ENCODE peak calls at places on chromosomes 7 and 10, in nine cellular contexts. I, K, H, O, T, X, G, L and S are unnamed samples.

GRCh38 chr7:23618241-23618640 is 21.1 kb downstream of the CCDC126 start:
- DNase-seq in O (no peak), K (no peak), H (no peak), X (no peak), L (no peak), I (no peak), G (no peak), T (no peak), S (no peak)

GRCh38 chr10:21372651-21373410 is 152.7 kb downstream of the SKIDA1 start:
- DNase-seq in G (peak; percentile 27), O (peak; percentile 50), H (peak; percentile 54), T (peak; percentile 66), X (peak; percentile 16), I (no peak), K (peak; percentile 76), L (peak; percentile 39), S (no peak)

GRCh38 chr7:47720141-47720906 is 138.4 kb upstream of the TNS3 start:
- DNase-seq in T (no peak), G (peak; percentile 36), K (no peak), H (no peak), O (no peak), I (no peak), X (peak; percentile 69), L (no peak), S (peak; percentile 43)

GRCh38 chr7:66330961-66331360 is 125.8 kb downstream of the TPST1 start:
- DNase-seq in T (no peak), X (peak; percentile 40), K (no peak), G (no peak), O (no peak), H (no peak), L (no peak), I (no peak), S (no peak)

GRCh38 chr10:79274279-79275104 is 72.8 kb upstream of the PPIF start:
- DNase-seq in H (no peak), K (no peak), O (no peak), T (peak; percentile 69), G (no peak), I (no peak), X (peak; percentile 90), L (peak; percentile 51), S (peak; percentile 65)

GRCh38 chr10:71218046-71218832 is 5.9 kb downstream of the UNC5B start:
- DNase-seq in O (no peak), H (no peak), I (no peak), G (no peak), K (no peak), L (no peak), X (no peak), T (no peak), S (peak; percentile 50)

GRCh38 chr7:16839646-16840045 is 34.8 kb upstream of the AGR2 start:
- DNase-seq in I (no peak), T (no peak), K (no peak), H (no peak), X (no peak), O (no peak), G (no peak), L (no peak), S (no peak)

GRCh38 chr7:107187774-107188173 is 19.0 kb downstream of the HBP1 start:
- DNase-seq in X (no peak), O (no peak), I (no peak), L (no peak), H (no peak), T (no peak), K (no peak), G (no peak), S (no peak)

GRCh38 chr7:24756545-24756988 is 697 bp downstream of the GSDME start:
- DNase-seq in H (peak; percentile 2), I (no peak), L (no peak), X (peak; percentile 36), T (no peak), G (no peak), K (peak; percentile 27), O (no peak), S (no peak)

GRCh38 chr10:110834622-110835219 is 37.0 kb upstream of the PDCD4 start:
- DNase-seq in T (no peak), X (no peak), O (no peak), K (peak; percentile 67), I (peak; percentile 50), L (peak; percentile 72), G (peak; percentile 42), H (peak; percentile 24), S (peak; percentile 67)

GRCh38 chr7:22666732-22667131 is 60.3 kb upstream of the IL6 start:
- DNase-seq in G (no peak), I (no peak), L (no peak), O (no peak), H (no peak), T (no peak), X (no peak), K (no peak), S (no peak)

GRCh38 chr10:30535677-30536076 is 93.9 kb downstream of the LYZL2 start:
- DNase-seq in I (no peak), L (no peak), X (no peak), G (no peak), T (no peak), K (no peak), O (no peak), H (no peak), S (no peak)

GRCh38 chr7:149615690-149616270 is 118.2 kb upstream of the ZNF746 start:
- DNase-seq in I (no peak), T (no peak), L (no peak), K (no peak), X (no peak), O (no peak), H (no peak), G (no peak), S (no peak)

GRCh38 chr7:32155712-32156111 is 85.5 kb upstream of the PDE1C start:
- DNase-seq in I (no peak), T (no peak), L (no peak), O (no peak), X (no peak), G (no peak), K (no peak), H (no peak), S (no peak)

GRCh38 chr7:101814081-101814995 is 3.1 kb upstream of the CUX1 start:
- DNase-seq in K (peak; percentile 54), H (peak; percentile 50), G (peak; percentile 87), I (peak; percentile 70), X (peak; percentile 65), L (peak; percentile 34), T (peak; percentile 55), O (no peak), S (peak; percentile 75)

GRCh38 chr7:36159618-36160017 is 6.6 kb downstream of the EEPD1 start:
- DNase-seq in G (no peak), X (no peak), O (no peak), K (no peak), T (no peak), L (no peak), I (no peak), H (no peak), S (peak; percentile 25)
- H3K4me1 ChIP-seq in G (peaks cover 14% of the 10 kb centered on the region), X (peaks cover 88% of the 10 kb centered on the region), O (no peaks in the 10 kb centered on the region), K (peaks cover 4% of the 10 kb centered on the region), T (peaks cover 17% of the 10 kb centered on the region), L (peaks cover 8% of the 10 kb centered on the region), I (peaks cover 9% of the 10 kb centered on the region), H (peaks cover 26% of the 10 kb centered on the region), S (peaks cover 32% of the 10 kb centered on the region)

DNA sequence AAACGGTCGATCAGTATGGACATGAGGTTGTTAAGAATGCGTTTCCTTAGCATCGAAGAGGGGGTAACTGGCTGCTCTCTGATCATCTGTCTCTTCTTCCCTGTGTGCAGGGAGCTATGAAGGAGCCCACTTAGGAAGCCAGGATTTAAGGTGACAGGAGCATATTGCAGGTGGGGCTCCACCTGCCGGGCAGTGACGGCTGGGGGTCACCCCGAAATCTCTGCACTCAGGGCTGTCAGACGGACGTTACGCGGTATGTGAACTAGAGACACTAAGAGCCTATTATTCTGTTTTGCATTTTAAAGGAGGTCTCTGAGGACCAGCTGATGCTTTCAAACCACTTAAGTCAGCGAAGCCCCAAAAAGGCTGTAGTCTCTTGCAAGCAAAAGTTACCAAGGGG is 64.4 kb downstream of the CARD11 start:
- DNase-seq in H (no peak), X (no peak), I (no peak), O (no peak), L (no peak), G (peak; percentile 60), K (no peak), T (no peak), S (no peak)
- H3K4me1 ChIP-seq in H (peaks cover 62% of the 10 kb centered on the region), X (no peaks in the 10 kb centered on the region), I (peaks cover 57% of the 10 kb centered on the region), O (peaks cover 44% of the 10 kb centered on the region), L (peaks cover 9% of the 10 kb centered on the region), G (peaks cover 74% of the 10 kb centered on the region), K (peaks cover 42% of the 10 kb centered on the region), T (no peaks in the 10 kb centered on the region), S (no peaks in the 10 kb centered on the region)

GRCh38 chr7:130932088-130932487 is 198.1 kb upstream of the KLF14 start:
- DNase-seq in H (no peak), I (no peak), X (no peak), K (no peak), O (no peak), G (no peak), T (no peak), L (no peak), S (no peak)

GRCh38 chr7:130930710-130931109 is 196.7 kb upstream of the KLF14 start:
- DNase-seq in H (no peak), L (no peak), X (no peak), K (no peak), O (no peak), G (no peak), I (no peak), T (no peak), S (no peak)

GRCh38 chr7:130927564-130927963 is 193.6 kb upstream of the KLF14 start:
- DNase-seq in X (no peak), H (no peak), O (no peak), L (no peak), I (no peak), G (no peak), T (no peak), K (no peak), S (no peak)

GRCh38 chr7:130932667-130933432 is 198.8 kb upstream of the KLF14 start:
- DNase-seq in I (no peak), H (no peak), G (no peak), O (no peak), L (no peak), K (no peak), T (no peak), X (no peak), S (no peak)

GRCh38 chr7:130930260-130930659 is 196.3 kb upstream of the KLF14 start:
- DNase-seq in O (no peak), G (no peak), I (peak; percentile 66), L (no peak), T (no peak), K (peak; percentile 77), X (peak; percentile 58), H (peak; percentile 72), S (no peak)
- H3K4me1 ChIP-seq in O (peaks cover 8% of the 10 kb centered on the region), G (peaks cover 6% of the 10 kb centered on the region), I (peaks cover 78% of the 10 kb centered on the region), L (peaks cover 7% of the 10 kb centered on the region), T (peaks cover 9% of the 10 kb centered on the region), K (peaks cover 99% of the 10 kb centered on the region), X (peaks cover 76% of the 10 kb centered on the region), H (peaks cover 100% of the 10 kb centered on the region), S (peaks cover 7% of the 10 kb centered on the region)

DNA sequence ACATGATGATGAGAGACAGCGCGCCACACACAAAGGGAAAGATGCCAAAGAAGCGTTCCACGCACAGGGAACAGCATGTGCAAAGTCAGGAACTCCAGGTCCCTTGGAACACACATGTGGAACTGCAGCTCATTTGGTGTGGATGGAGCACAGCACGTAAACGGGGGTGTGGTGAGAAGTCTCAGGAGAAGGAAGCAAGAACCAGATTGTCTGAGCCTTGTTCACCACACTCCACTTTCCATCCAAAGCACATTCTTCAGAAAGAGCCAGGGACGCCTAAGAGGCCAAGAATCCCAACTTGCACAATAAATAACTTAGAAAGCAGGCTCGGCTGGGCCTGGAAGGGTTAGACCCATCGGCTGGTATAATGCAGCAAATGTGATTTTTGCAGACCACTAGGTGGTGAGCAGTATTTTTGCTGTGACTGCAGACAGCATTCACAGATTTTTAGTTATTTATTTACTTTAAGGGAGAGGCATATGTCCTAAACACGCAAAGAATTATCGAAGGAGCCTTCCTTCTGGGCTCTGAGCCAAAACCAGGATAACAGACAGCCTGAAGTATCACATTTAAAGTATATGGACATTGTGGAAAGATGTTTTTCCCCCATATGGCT is 27.9 kb upstream of the ASCC1 start:
- DNase-seq in T (peak; percentile 56), K (no peak), L (peak; percentile 64), I (no peak), G (no peak), X (peak; percentile 68), O (no peak), H (no peak), S (no peak)
- H3K4me1 ChIP-seq in T (peaks cover 38% of the 10 kb centered on the region), K (peaks cover 45% of the 10 kb centered on the region), L (peaks cover 35% of the 10 kb centered on the region), I (peaks cover 68% of the 10 kb centered on the region), G (peaks cover 40% of the 10 kb centered on the region), X (peaks cover 65% of the 10 kb centered on the region), O (peaks cover 60% of the 10 kb centered on the region), H (peaks cover 65% of the 10 kb centered on the region), S (peaks cover 44% of the 10 kb centered on the region)